ENCODE peak calls at places on chromosomes 7 and 10, in eight cellular contexts. One of them, this sample, is unnamed.

GRCh38 chr7:158285383-158285770 is 302.2 kb downstream of the PTPRN2 start:
- DNase-seq in cardiac muscle cell: no peak
- DNase-seq in lung: no peak
- DNase-seq in CD8-positive, alpha-beta memory T cell: no peak
- DNase-seq in spleen: peak; percentile 52
- DNase-seq in tibial artery: peak; percentile 59
- DNase-seq in pancreas: no peak
- DNase-seq in CD8-positive, alpha-beta T cell: no peak
- DNase-seq in this sample: peak; percentile 62

GRCh38 chr10:77333610-77334340 is 303.8 kb downstream of the KCNMA1 start:
- DNase-seq in cardiac muscle cell: no peak
- DNase-seq in CD8-positive, alpha-beta T cell: no peak
- DNase-seq in CD8-positive, alpha-beta memory T cell: no peak
- DNase-seq in spleen: no peak
- DNase-seq in tibial artery: no peak
- DNase-seq in pancreas: peak; percentile 63
- DNase-seq in lung: no peak
- DNase-seq in this sample: no peak

GRCh38 chr10:70549351-70549961 is 53.1 kb downstream of the PRF1 start:
- DNase-seq in lung: no peak
- DNase-seq in spleen: no peak
- DNase-seq in pancreas: no peak
- DNase-seq in tibial artery: no peak
- DNase-seq in cardiac muscle cell: no peak
- DNase-seq in CD8-positive, alpha-beta memory T cell: no peak
- DNase-seq in CD8-positive, alpha-beta T cell: no peak
- DNase-seq in this sample: no peak

GRCh38 chr10:86311900-86312299 is 54.7 kb downstream of the GRID1 start:
- DNase-seq in pancreas: no peak
- DNase-seq in tibial artery: peak; percentile 17
- DNase-seq in cardiac muscle cell: no peak
- DNase-seq in lung: no peak
- DNase-seq in CD8-positive, alpha-beta memory T cell: no peak
- DNase-seq in CD8-positive, alpha-beta T cell: no peak
- DNase-seq in spleen: peak; percentile 31
- DNase-seq in this sample: no peak

GRCh38 chr10:97842658-97843295 is 6.9 kb upstream of the GOLGA7B start:
- DNase-seq in spleen: no peak
- DNase-seq in pancreas: no peak
- DNase-seq in CD8-positive, alpha-beta memory T cell: no peak
- DNase-seq in lung: no peak
- DNase-seq in tibial artery: no peak
- DNase-seq in CD8-positive, alpha-beta T cell: no peak
- DNase-seq in cardiac muscle cell: peak; percentile 34
- DNase-seq in this sample: no peak

GRCh38 chr10:50417906-50418697 is 166.8 kb upstream of the ASAH2 start:
- DNase-seq in lung: peak; percentile 86
- DNase-seq in pancreas: peak; percentile 14
- DNase-seq in CD8-positive, alpha-beta memory T cell: peak; percentile 28
- DNase-seq in CD8-positive, alpha-beta T cell: peak; percentile 18
- DNase-seq in cardiac muscle cell: peak; percentile 85
- DNase-seq in spleen: peak; percentile 86
- DNase-seq in tibial artery: peak; percentile 74
- DNase-seq in this sample: peak; percentile 81

GRCh38 chr10:11869743-11870460 is 46.7 kb downstream of the PROSER2 start:
- DNase-seq in tibial artery: no peak
- DNase-seq in CD8-positive, alpha-beta memory T cell: no peak
- DNase-seq in cardiac muscle cell: peak; percentile 61
- DNase-seq in pancreas: no peak
- DNase-seq in CD8-positive, alpha-beta T cell: no peak
- DNase-seq in spleen: peak; percentile 69
- DNase-seq in lung: no peak
- DNase-seq in this sample: no peak

GRCh38 chr10:24318517-24318916 is 109.6 kb downstream of the KIAA1217 start:
- DNase-seq in pancreas: peak; percentile 83
- DNase-seq in tibial artery: no peak
- DNase-seq in cardiac muscle cell: no peak
- DNase-seq in CD8-positive, alpha-beta memory T cell: no peak
- DNase-seq in spleen: no peak
- DNase-seq in CD8-positive, alpha-beta T cell: no peak
- DNase-seq in lung: no peak
- DNase-seq in this sample: no peak

GRCh38 chr7:25622716-25623115 is 394.4 kb upstream of the NPVF start:
- DNase-seq in tibial artery: no peak
- DNase-seq in CD8-positive, alpha-beta T cell: no peak
- DNase-seq in CD8-positive, alpha-beta memory T cell: no peak
- DNase-seq in pancreas: no peak
- DNase-seq in cardiac muscle cell: no peak
- DNase-seq in lung: no peak
- DNase-seq in spleen: no peak
- DNase-seq in this sample: no peak

GRCh38 chr7:20588678-20589077 is 26.8 kb upstream of the ABCB5 start:
- DNase-seq in lung: no peak
- DNase-seq in pancreas: no peak
- DNase-seq in CD8-positive, alpha-beta T cell: no peak
- DNase-seq in CD8-positive, alpha-beta memory T cell: no peak
- DNase-seq in tibial artery: no peak
- DNase-seq in spleen: no peak
- DNase-seq in cardiac muscle cell: no peak
- DNase-seq in this sample: no peak

GRCh38 chr10:30529373-30529998 is 95.5 kb downstream of the MAP3K8 start:
- DNase-seq in CD8-positive, alpha-beta memory T cell: peak; percentile 92
- DNase-seq in cardiac muscle cell: no peak
- DNase-seq in tibial artery: peak; percentile 82
- DNase-seq in pancreas: peak; percentile 4
- DNase-seq in spleen: peak; percentile 96
- DNase-seq in lung: peak; percentile 69
- DNase-seq in CD8-positive, alpha-beta T cell: peak; percentile 73
- DNase-seq in this sample: peak; percentile 92

GRCh38 chr7:156222151-156222550 is 409.9 kb upstream of the SHH start:
- DNase-seq in spleen: no peak
- DNase-seq in CD8-positive, alpha-beta memory T cell: no peak
- DNase-seq in CD8-positive, alpha-beta T cell: no peak
- DNase-seq in cardiac muscle cell: no peak
- DNase-seq in pancreas: no peak
- DNase-seq in lung: no peak
- DNase-seq in tibial artery: no peak
- DNase-seq in this sample: no peak

GRCh38 chr10:103800789-103801540 is 54.4 kb downstream of the SH3PXD2A start:
- DNase-seq in pancreas: no peak
- DNase-seq in CD8-positive, alpha-beta memory T cell: peak; percentile 57
- DNase-seq in cardiac muscle cell: no peak
- DNase-seq in CD8-positive, alpha-beta T cell: peak; percentile 9
- DNase-seq in spleen: no peak
- DNase-seq in tibial artery: no peak
- DNase-seq in lung: no peak
- DNase-seq in this sample: no peak

GRCh38 chr7:50681451-50682045 is 101.1 kb downstream of the GRB10 start:
- DNase-seq in pancreas: no peak
- DNase-seq in cardiac muscle cell: no peak
- DNase-seq in tibial artery: no peak
- DNase-seq in CD8-positive, alpha-beta memory T cell: no peak
- DNase-seq in CD8-positive, alpha-beta T cell: no peak
- DNase-seq in lung: no peak
- DNase-seq in spleen: no peak
- DNase-seq in this sample: no peak

GRCh38 chr10:14581553-14581952 is 193.1 kb downstream of the FAM107B start:
- DNase-seq in pancreas: no peak
- DNase-seq in cardiac muscle cell: no peak
- DNase-seq in CD8-positive, alpha-beta memory T cell: no peak
- DNase-seq in tibial artery: no peak
- DNase-seq in spleen: no peak
- DNase-seq in lung: no peak
- DNase-seq in CD8-positive, alpha-beta T cell: no peak
- DNase-seq in this sample: no peak

GRCh38 chr10:14583252-14583651 is 191.4 kb downstream of the FAM107B start:
- DNase-seq in CD8-positive, alpha-beta memory T cell: peak; percentile 87
- DNase-seq in tibial artery: no peak
- DNase-seq in CD8-positive, alpha-beta T cell: peak; percentile 77
- DNase-seq in pancreas: no peak
- DNase-seq in spleen: peak; percentile 88
- DNase-seq in cardiac muscle cell: no peak
- DNase-seq in lung: no peak
- DNase-seq in this sample: no peak

GRCh38 chr10:14578060-14578952 is 196.4 kb downstream of the FAM107B start:
- DNase-seq in spleen: no peak
- DNase-seq in lung: no peak
- DNase-seq in CD8-positive, alpha-beta T cell: no peak
- DNase-seq in cardiac muscle cell: peak; percentile 76
- DNase-seq in CD8-positive, alpha-beta memory T cell: no peak
- DNase-seq in tibial artery: peak; percentile 76
- DNase-seq in pancreas: no peak
- DNase-seq in this sample: no peak

GRCh38 chr10:14579405-14579804 is 195.3 kb downstream of the FAM107B start:
- DNase-seq in CD8-positive, alpha-beta T cell: no peak
- DNase-seq in lung: no peak
- DNase-seq in spleen: no peak
- DNase-seq in pancreas: no peak
- DNase-seq in cardiac muscle cell: peak; percentile 74
- DNase-seq in CD8-positive, alpha-beta memory T cell: no peak
- DNase-seq in tibial artery: no peak
- DNase-seq in this sample: no peak

GRCh38 chr10:14580933-14581332 is 193.8 kb downstream of the FAM107B start:
- DNase-seq in CD8-positive, alpha-beta T cell: no peak
- DNase-seq in tibial artery: no peak
- DNase-seq in spleen: no peak
- DNase-seq in pancreas: no peak
- DNase-seq in cardiac muscle cell: no peak
- DNase-seq in lung: no peak
- DNase-seq in CD8-positive, alpha-beta memory T cell: no peak
- DNase-seq in this sample: no peak
- H3K27ac ChIP-seq in CD8-positive, alpha-beta T cell: no peak overlapping the region
- H3K27ac ChIP-seq in tibial artery: peak overlapping the region; percentile 68
- H3K27ac ChIP-seq in spleen: no peak overlapping the region
- H3K27ac ChIP-seq in pancreas: no peak overlapping the region
- H3K27ac ChIP-seq in cardiac muscle cell: no peak overlapping the region
- H3K27ac ChIP-seq in lung: no peak overlapping the region
- H3K27ac ChIP-seq in CD8-positive, alpha-beta memory T cell: no peak overlapping the region
- H3K27ac ChIP-seq in this sample: no peak overlapping the region

DNA sequence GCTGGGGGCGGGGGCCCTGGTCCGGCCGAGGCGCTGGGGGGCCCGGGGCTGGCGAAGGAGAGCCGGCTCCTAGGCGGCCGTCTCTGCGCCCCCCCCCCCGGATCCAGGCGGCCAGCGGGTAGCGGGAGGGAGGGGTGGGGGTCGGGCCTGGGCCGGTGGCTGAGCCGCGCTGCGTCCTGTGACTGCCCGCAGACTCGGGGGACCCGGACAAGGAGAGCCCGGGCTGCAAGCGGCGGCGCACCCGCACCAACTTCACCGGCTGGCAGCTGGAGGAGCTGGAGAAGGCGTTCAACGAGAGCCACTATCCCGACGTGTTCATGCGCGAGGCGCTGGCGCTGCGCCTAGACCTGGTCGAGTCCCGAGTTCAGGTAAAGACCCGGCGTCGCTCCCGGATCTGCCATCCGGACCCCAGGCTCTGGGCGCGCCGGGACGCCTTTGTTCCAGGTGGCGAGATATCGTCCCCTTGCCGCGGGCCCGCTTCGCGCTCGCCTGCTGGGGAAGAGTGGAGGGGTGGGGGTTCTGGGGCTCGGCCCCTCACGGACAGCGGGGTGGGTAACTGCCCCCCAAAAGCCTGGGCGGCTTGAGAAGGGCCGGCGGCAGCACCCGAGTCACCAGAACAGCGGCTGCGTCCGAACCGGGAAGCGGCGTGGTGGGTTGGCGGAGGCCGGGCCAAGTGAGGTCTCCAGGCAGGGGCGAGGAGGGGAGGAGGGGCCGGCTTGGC is 816 bp downstream of the UNCX start:
- DNase-seq in CD8-positive, alpha-beta memory T cell: no peak
- DNase-seq in tibial artery: no peak
- DNase-seq in spleen: peak; percentile 61
- DNase-seq in lung: no peak
- DNase-seq in CD8-positive, alpha-beta T cell: no peak
- DNase-seq in cardiac muscle cell: no peak
- DNase-seq in pancreas: no peak
- DNase-seq in this sample: peak; percentile 71
- H3K27me3 ChIP-seq in CD8-positive, alpha-beta memory T cell: peaks cover 43% of the 10 kb centered on the region
- H3K27me3 ChIP-seq in tibial artery: peaks cover 97% of the 10 kb centered on the region
- H3K27me3 ChIP-seq in spleen: peaks cover 94% of the 10 kb centered on the region
- H3K27me3 ChIP-seq in lung: peaks cover 48% of the 10 kb centered on the region
- H3K27me3 ChIP-seq in CD8-positive, alpha-beta T cell: peaks cover 37% of the 10 kb centered on the region
- H3K27me3 ChIP-seq in cardiac muscle cell: peaks cover 100% of the 10 kb centered on the region
- H3K27me3 ChIP-seq in pancreas: peaks cover 67% of the 10 kb centered on the region
- H3K27me3 ChIP-seq in this sample: peaks cover 3% of the 10 kb centered on the region

DNA sequence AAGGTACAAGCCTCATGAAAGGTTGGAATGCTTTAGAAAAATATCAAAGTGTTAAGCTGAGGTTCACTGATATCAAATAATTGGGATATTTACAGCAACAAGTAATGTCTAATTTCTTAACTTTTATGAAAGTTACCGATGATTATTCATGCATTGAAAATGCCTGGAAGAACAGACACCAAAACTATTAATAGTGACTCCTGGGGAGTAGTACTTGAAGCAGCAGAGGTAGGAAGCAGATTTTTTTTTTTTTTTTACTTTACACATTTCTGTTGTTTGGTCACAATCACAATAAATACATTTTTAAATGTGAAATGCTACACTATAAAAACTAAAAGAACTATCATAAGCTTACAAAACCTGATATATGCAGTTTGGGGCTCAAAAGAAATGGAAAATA is 70.5 kb upstream of the FGL2 start:
- DNase-seq in cardiac muscle cell: no peak
- DNase-seq in lung: no peak
- DNase-seq in CD8-positive, alpha-beta T cell: no peak
- DNase-seq in tibial artery: no peak
- DNase-seq in spleen: no peak
- DNase-seq in CD8-positive, alpha-beta memory T cell: no peak
- DNase-seq in pancreas: no peak
- DNase-seq in this sample: no peak
- H3K27ac ChIP-seq in cardiac muscle cell: no peak overlapping the region
- H3K27ac ChIP-seq in lung: no peak overlapping the region
- H3K27ac ChIP-seq in CD8-positive, alpha-beta T cell: no peak overlapping the region
- H3K27ac ChIP-seq in tibial artery: peak overlapping the region; percentile 41
- H3K27ac ChIP-seq in spleen: peak overlapping the region; percentile 35
- H3K27ac ChIP-seq in CD8-positive, alpha-beta memory T cell: no peak overlapping the region
- H3K27ac ChIP-seq in pancreas: no peak overlapping the region
- H3K27ac ChIP-seq in this sample: no peak overlapping the region

DNA sequence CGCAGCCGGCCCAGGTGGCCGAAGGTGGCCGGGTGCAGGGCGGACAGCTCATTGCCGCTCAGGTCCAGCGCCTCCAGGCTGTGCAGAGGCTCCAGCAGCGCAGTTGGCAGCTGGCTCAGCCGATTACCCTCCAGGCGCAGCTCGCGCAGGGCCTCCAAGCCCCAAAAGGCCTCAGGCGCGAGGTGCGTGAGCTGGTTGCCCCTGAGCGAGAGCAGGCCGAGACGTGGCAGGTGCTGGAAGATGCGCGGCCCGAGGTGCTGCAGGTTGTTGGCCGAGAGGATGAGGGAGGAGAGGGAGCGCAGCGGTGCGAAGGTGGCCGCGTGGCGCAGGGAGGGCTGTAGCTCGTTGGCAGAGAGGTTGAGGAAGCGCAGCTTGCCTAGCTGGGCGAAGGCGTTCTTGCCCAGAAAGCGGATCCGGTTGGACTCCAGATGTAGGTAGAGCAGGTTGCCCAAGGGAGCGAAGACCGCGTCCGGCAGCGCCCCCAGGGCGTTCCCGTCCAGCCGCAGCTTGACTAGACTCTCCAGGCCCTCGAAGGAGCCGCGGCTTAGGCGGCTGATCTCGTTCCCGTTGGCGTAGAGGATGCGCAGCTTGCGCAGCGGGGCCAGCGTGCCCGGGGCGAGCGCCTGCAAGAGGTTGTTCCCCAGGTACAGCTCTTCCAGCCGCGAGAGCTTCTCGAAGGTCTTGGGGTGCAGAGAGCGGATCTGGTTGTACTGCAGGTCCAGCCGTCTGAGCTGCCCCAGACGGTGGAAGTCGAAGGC is 887 bp downstream of the TRIL start:
- DNase-seq in CD8-positive, alpha-beta memory T cell: no peak
- DNase-seq in cardiac muscle cell: peak; percentile 50
- DNase-seq in lung: peak; percentile 34
- DNase-seq in pancreas: no peak
- DNase-seq in spleen: peak; percentile 79
- DNase-seq in CD8-positive, alpha-beta T cell: no peak
- DNase-seq in tibial artery: no peak
- DNase-seq in this sample: peak; percentile 81
- H3K27me3 ChIP-seq in CD8-positive, alpha-beta memory T cell: peaks cover 17% of the 10 kb centered on the region
- H3K27me3 ChIP-seq in cardiac muscle cell: peaks cover 46% of the 10 kb centered on the region
- H3K27me3 ChIP-seq in lung: no peaks in the 10 kb centered on the region
- H3K27me3 ChIP-seq in pancreas: no peaks in the 10 kb centered on the region
- H3K27me3 ChIP-seq in spleen: peaks cover 39% of the 10 kb centered on the region
- H3K27me3 ChIP-seq in CD8-positive, alpha-beta T cell: peaks cover 8% of the 10 kb centered on the region
- H3K27me3 ChIP-seq in tibial artery: peaks cover 37% of the 10 kb centered on the region
- H3K27me3 ChIP-seq in this sample: no peaks in the 10 kb centered on the region